ENCODE peak calls at places on chromosome 6, in ten cellular contexts. L is PC-3; K is ovary; J is effector memory CD4-positive, alpha-beta T cell; Q is Panc1; U is psoas muscle; F is mesenchymal stem cell; C is SK-N-SH; G is adrenal gland; A is upper lobe of left lung. I is an unnamed sample.

GRCh38 chr6:142478117-142478516 is 176.3 kb downstream of the ADGRG6 start:
- DNase-seq in L (peak; percentile 40), K (no peak), J (no peak), Q (no peak), U (no peak), F (peak; percentile 42), C (no peak), G (no peak), A (peak; percentile 23), I (no peak)

GRCh38 chr6:13428528-13429405 is 58.6 kb downstream of the GFOD1 start:
- DNase-seq in L (no peak), K (no peak), J (no peak), Q (no peak), U (no peak), F (no peak), C (no peak), G (peak; percentile 41), A (peak; percentile 20), I (no peak)

GRCh38 chr6:100393493-100393892 is 71.2 kb downstream of the SIM1 start:
- DNase-seq in L (no peak), K (no peak), J (no peak), Q (no peak), U (no peak), F (no peak), C (no peak), G (no peak), A (no peak), I (no peak)

GRCh38 chr6:126167726-126168125 is 172.2 kb upstream of the CENPW start:
- DNase-seq in L (no peak), K (no peak), J (no peak), Q (no peak), U (no peak), F (peak; percentile 24), C (no peak), G (no peak), A (no peak), I (no peak)

GRCh38 chr6:96939019-96939805 is 14.7 kb downstream of the KLHL32 start:
- DNase-seq in L (peak; percentile 92), K (no peak), J (no peak), Q (peak; percentile 39), U (no peak), F (peak; percentile 64), C (peak; percentile 21), G (peak; percentile 77), A (no peak), I (no peak)

GRCh38 chr6:157075549-157076426 is 247.5 kb downstream of the TMEM242 start:
- DNase-seq in L (peak; percentile 45), K (no peak), J (no peak), Q (no peak), U (no peak), F (no peak), C (no peak), G (no peak), A (no peak), I (no peak)

GRCh38 chr6:140040391-140040790 is 665.9 kb upstream of the CITED2 start:
- DNase-seq in L (peak; percentile 67), K (no peak), J (no peak), Q (no peak), U (no peak), F (peak; percentile 43), C (no peak), G (no peak), A (no peak), I (no peak)

GRCh38 chr6:30816791-30817739 is 67.3 kb upstream of the DDR1 start:
- DNase-seq in L (no peak), K (no peak), J (no peak), Q (no peak), U (no peak), F (no peak), C (no peak), G (no peak), A (no peak), I (no peak)

GRCh38 chr6:162825597-162825996 is 97.8 kb downstream of the PACRG start:
- DNase-seq in L (no peak), K (no peak), J (no peak), Q (no peak), U (no peak), F (no peak), C (no peak), G (no peak), A (no peak), I (no peak)

GRCh38 chr6:145633981-145634627 is 101.2 kb downstream of the EPM2A start:
- DNase-seq in L (peak; percentile 86), K (peak; percentile 62), J (peak; percentile 27), Q (peak; percentile 71), U (peak; percentile 81), F (peak; percentile 75), C (peak; percentile 75), G (peak; percentile 94), A (peak; percentile 58), I (peak; percentile 59)

GRCh38 chr6:52872031-52872430 is 31.4 kb upstream of the GSTA5 start:
- DNase-seq in L (no peak), K (no peak), J (no peak), Q (no peak), U (no peak), F (no peak), C (no peak), G (no peak), A (no peak), I (no peak)

GRCh38 chr6:166955121-166955864 is 1.1 kb downstream of the RNASET2 start:
- DNase-seq in L (peak; percentile 26), K (no peak), J (no peak), Q (no peak), U (peak; percentile 32), F (peak; percentile 25), C (peak; percentile 69), G (peak; percentile 71), A (peak; percentile 75), I (no peak)

GRCh38 chr6:27810768-27811298 is 101.4 kb downstream of the OR2B2 start:
- DNase-seq in L (peak; percentile 39), K (peak; percentile 22), J (no peak), Q (no peak), U (no peak), F (peak; percentile 25), C (no peak), G (no peak), A (no peak), I (peak; percentile 24)

DNA sequence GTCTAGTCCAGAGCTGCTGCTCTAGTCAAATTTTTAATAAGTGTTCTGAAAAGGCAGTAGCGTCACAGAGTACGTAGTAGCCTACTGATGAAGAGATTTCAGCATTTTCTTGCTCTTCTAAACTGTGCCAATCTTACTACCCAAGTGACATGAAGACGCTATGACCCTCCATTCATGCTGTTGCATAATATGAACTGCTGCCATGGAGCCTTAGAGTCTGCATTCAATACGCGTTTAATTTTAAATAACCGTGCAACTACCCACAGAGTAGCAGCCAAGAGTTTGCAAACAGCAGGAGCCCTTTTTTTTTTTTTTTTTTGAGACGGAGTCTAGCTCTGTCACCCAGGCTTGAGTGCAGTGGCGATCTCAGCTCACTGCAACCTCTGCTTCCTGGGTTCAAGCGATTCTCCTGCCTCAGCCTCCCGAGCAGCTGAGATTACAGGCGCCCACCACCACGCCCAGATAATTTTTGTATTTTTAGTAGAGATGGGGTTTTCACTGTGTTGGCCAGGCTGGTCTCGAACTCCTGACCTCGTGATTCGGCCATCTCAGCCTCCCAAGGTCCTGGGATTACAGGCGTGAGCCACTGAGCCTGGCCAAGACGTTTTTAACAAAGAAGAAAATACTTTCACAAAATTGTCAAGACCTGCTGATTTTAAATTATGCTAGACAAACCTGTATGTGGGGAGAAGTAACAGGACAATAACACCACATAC is 44.3 kb downstream of the EZR start:
- DNase-seq in L (no peak), K (no peak), J (no peak), Q (no peak), U (no peak), F (no peak), C (no peak), G (no peak), A (no peak), I (no peak)
- H3K36me3 ChIP-seq in L (peaks cover 87% of the 10 kb centered on the region), K (no peaks in the 10 kb centered on the region), J (peaks cover 90% of the 10 kb centered on the region), Q (peaks cover 40% of the 10 kb centered on the region), U (no peaks in the 10 kb centered on the region), F (peaks cover 58% of the 10 kb centered on the region), C (peaks cover 62% of the 10 kb centered on the region), G (no peaks in the 10 kb centered on the region), A (peaks cover 70% of the 10 kb centered on the region), I (peaks cover 49% of the 10 kb centered on the region)

DNA sequence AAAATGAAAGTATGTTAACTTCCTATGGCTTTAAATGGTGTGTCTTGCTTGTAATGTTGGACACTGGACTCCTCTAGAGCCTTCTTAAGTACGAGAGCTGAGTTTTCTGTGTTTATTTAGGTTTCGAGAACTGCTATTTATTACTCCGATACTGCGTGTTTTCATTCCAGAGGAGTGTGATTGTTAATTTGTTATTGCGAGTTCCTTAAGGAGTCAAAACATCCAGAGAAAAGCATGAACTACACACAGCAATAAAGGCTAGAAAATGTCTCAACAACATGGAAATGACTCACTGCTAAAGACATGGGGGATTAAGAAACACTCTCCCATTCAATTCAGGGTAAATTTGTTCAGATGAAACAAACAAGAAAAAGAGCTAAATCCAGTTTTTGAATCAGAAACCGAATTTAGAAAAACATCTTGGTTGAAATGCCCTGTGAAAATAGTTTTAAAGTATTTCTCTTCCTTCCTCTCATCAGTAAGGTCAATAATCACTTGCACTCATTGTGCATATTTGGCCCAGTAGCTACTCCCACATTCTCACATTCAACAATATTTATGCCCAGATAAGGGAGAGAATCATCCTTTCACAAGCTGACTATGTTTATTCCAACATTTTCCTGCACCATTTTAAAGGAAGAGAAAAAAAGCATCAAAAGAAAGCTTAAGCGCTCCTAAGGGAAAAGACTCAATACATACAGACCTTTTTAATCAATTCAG is 36.0 kb downstream of the ATXN1 start:
- DNase-seq in L (peak; percentile 52), K (no peak), J (no peak), Q (peak; percentile 80), U (no peak), F (peak; percentile 96), C (no peak), G (no peak), A (no peak), I (no peak)
- H3K4me3 ChIP-seq in L (peak overlapping the region; percentile 6), K (peak overlapping the region; percentile 22), J (no peak overlapping the region), Q (peak overlapping the region; percentile 33), U (no peak overlapping the region), F (no peak overlapping the region), C (no peak overlapping the region), G (peak overlapping the region; percentile 12), A (no peak overlapping the region), I (no peak overlapping the region)

DNA sequence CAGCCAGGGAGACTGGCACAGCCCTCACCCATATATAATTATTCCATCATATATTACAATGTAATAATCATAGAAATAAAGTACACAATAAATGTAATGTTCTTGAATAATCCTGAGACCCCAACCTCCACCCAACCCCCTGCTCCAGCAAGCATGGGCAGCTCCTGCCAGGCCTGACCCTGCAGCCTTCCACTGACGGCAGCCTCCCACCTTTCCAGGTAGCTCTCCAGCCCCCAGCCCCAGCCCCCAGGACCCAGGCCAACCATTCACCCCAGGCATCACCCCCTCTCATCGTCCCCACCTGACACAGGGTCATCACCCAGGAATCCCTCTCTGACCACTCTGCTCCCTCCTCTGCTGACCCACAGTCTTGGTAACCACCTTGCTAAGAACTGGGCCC is 14.6 kb downstream of the TFEB start:
- DNase-seq in L (no peak), K (no peak), J (no peak), Q (no peak), U (no peak), F (no peak), C (no peak), G (no peak), A (no peak), I (no peak)
- H3K27ac ChIP-seq in L (no peak overlapping the region), K (no peak overlapping the region), J (no peak overlapping the region), Q (no peak overlapping the region), U (peak overlapping the region; percentile 79), F (no peak overlapping the region), C (no peak overlapping the region), G (no peak overlapping the region), A (no peak overlapping the region), I (no peak overlapping the region)

DNA sequence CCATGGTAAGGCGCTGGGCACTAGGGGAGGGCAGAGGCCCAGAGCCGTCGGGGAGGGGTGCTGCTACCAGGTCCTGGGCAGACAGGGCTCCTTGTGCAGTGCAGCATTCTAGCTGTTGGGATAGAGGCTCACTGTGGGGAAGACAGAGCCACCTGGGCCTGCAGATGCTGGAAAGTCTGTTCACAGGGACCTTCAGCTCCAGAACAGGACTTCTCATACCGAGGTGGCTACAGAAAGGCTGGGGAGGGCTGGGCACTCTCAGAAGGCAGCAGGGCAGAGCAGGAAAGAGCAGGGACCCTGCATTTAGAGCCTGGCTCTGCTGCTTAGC is 7.5 kb downstream of the DNPH1 start:
- DNase-seq in L (no peak), K (no peak), J (no peak), Q (no peak), U (no peak), F (no peak), C (no peak), G (no peak), A (no peak), I (no peak)
- H3K36me3 ChIP-seq in L (no peaks in the 10 kb centered on the region), K (no peaks in the 10 kb centered on the region), J (peaks cover 14% of the 10 kb centered on the region), Q (no peaks in the 10 kb centered on the region), U (peaks cover 5% of the 10 kb centered on the region), F (peaks cover 72% of the 10 kb centered on the region), C (peaks cover 34% of the 10 kb centered on the region), G (no peaks in the 10 kb centered on the region), A (peaks cover 13% of the 10 kb centered on the region), I (no peaks in the 10 kb centered on the region)